ENCODE peak calls at places on chromosomes 5 and 9, in five cellular contexts. M, S, J, A and O are unnamed samples.

GRCh38 chr5:73816656-73817420 is 190.8 kb downstream of the ARHGEF28 start:
- DNase-seq in M (no peak), S (no peak), J (no peak), A (no peak), O (no peak)

GRCh38 chr9:27377147-27377807 is 80.3 kb upstream of the EQTN start:
- DNase-seq in M (no peak), S (no peak), J (no peak), A (no peak), O (no peak)

GRCh38 chr9:99162759-99163364 is 57.9 kb downstream of the TGFBR1 start:
- DNase-seq in M (no peak), S (peak; percentile 70), J (no peak), A (no peak), O (no peak)

GRCh38 chr5:109365653-109366052 is 44.1 kb downstream of the PJA2 start:
- DNase-seq in M (no peak), S (no peak), J (no peak), A (no peak), O (no peak)

GRCh38 chr9:129313331-129313955 is 135.4 kb upstream of the IER5L start:
- DNase-seq in M (no peak), S (no peak), J (no peak), A (peak; percentile 49), O (peak; percentile 7)

GRCh38 chr5:39998518-39998917 is 573.7 kb upstream of the DAB2 start:
- DNase-seq in M (no peak), S (no peak), J (peak; percentile 13), A (peak; percentile 86), O (no peak)

GRCh38 chr5:165877475-165877874 is 2372.1 kb downstream of the MAT2B start:
- DNase-seq in M (no peak), S (no peak), J (no peak), A (no peak), O (no peak)

GRCh38 chr5:95130951-95131350 is 153.9 kb downstream of the MCTP1 start:
- DNase-seq in M (no peak), S (peak; percentile 21), J (no peak), A (no peak), O (no peak)

GRCh38 chr9:118643118-118643517 is 726.1 kb downstream of the BRINP1 start:
- DNase-seq in M (no peak), S (peak; percentile 79), J (no peak), A (no peak), O (no peak)

GRCh38 chr5:91433861-91434260 is 50.7 kb upstream of the ARRDC3 start:
- DNase-seq in M (no peak), S (no peak), J (no peak), A (no peak), O (no peak)

GRCh38 chr5:96924016-96924443 is 11.8 kb upstream of the LNPEP start:
- DNase-seq in M (no peak), S (no peak), J (no peak), A (no peak), O (no peak)

GRCh38 chr5:17359451-17359965 is 138.5 kb upstream of the TAF11L2 start:
- DNase-seq in M (no peak), S (no peak), J (no peak), A (no peak), O (no peak)

GRCh38 chr5:5711112-5711511 is 288.6 kb downstream of the ICE1 start:
- DNase-seq in M (no peak), S (no peak), J (no peak), A (no peak), O (no peak)

GRCh38 chr9:114282926-114283325 is 40.0 kb upstream of the ORM1 start:
- DNase-seq in M (no peak), S (no peak), J (no peak), A (peak; percentile 39), O (no peak)

DNA sequence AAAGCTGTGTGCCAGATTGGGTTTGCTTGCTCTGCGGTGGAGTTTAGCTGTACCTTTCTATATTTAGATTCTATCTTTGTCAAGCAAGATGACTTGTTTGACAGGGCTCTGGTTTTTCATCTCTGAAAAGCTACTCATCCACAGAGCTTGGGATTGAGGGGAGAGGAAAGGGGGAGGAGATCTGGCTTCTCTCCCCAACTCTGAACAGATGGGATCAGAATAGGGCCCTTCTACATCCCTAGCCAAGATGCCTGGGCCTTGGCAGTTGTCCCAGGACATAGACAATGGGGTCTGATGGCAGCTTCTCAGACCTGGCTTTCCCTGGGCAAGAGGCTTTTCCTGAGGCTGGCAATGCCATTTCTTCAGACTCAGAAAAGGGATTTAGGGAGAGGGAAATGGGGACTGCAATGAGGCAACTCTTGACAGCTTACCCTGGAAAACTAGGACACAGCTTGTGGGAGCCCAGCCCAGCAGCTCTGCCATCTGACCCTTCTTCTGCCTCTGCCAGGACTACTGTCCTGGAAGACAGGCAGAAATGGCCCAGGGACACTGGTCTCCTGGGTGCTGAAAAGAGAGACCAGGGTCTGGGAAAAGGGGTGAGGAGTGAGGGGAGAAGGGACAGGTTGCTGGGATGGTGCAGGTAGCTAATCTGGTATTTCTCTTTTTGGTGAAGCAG is 50.2 kb upstream of the ASTN2 start:
- DNase-seq in M (no peak), S (no peak), J (no peak), A (no peak), O (no peak)
- TF ChIP-seq POLR2AphosphoS5 in M (no peak), S (no peak), J (no peak), A (no peak), O (no peak)

GRCh38 chr5:147483961-147484707 is 25.7 kb downstream of the DPYSL3 start:
- DNase-seq in M (no peak), S (no peak), J (peak; percentile 33), A (peak; percentile 89), O (no peak)

GRCh38 chr5:147481857-147482256 is 28.0 kb downstream of the DPYSL3 start:
- DNase-seq in M (peak; percentile 40), S (no peak), J (no peak), A (no peak), O (no peak)

GRCh38 chr5:147482426-147483196 is 27.3 kb downstream of the DPYSL3 start:
- DNase-seq in M (no peak), S (no peak), J (no peak), A (no peak), O (no peak)

GRCh38 chr5:147484708-147485020 is 25.2 kb downstream of the DPYSL3 start:
- DNase-seq in M (no peak), S (no peak), J (no peak), A (no peak), O (no peak)

GRCh38 chr5:147483197-147483790 is 26.6 kb downstream of the DPYSL3 start:
- DNase-seq in M (no peak), S (no peak), J (no peak), A (no peak), O (no peak)
- TF ChIP-seq POLR2AphosphoS5 in M (no peak), S (no peak), J (no peak), A (no peak), O (no peak)

GRCh38 chr5:53537711-53538110 is 22.7 kb upstream of the NDUFS4 start:
- DNase-seq in M (no peak), S (no peak), J (no peak), A (no peak), O (no peak)
- TF ChIP-seq POLR2AphosphoS5 in M (no peak), S (no peak), J (no peak), A (no peak), O (no peak)

GRCh38 chr5:54517512-54518145 is at the start of gene SNX18:
- DNase-seq in M (peak; percentile 24), S (peak; percentile 93), J (peak; percentile 93), A (peak; percentile 96), O (peak; percentile 94)
- TF ChIP-seq POLR2AphosphoS5 in M (no peak), S (peak; percentile 28), J (peak; percentile 44), A (no peak), O (peak; percentile 73)

GRCh38 chr5:98773464-98774191 is at the start of gene RGMB:
- DNase-seq in M (peak; percentile 85), S (peak; percentile 99), J (peak; percentile 98), A (peak; percentile 99), O (peak; percentile 97)
- TF ChIP-seq POLR2AphosphoS5 in M (peak; percentile 58), S (no peak), J (peak; percentile 73), A (peak; percentile 71), O (peak; percentile 46)